ENCODE peak calls at places on chromosomes 2 and 18, in five cellular contexts. D, C, E, T and U are unnamed samples. For H3K36me3, the result is how much of the 10 kb centered on the place peaks cover.

GRCh38 chr2:64842030-64842429 is 147.2 kb upstream of the SLC1A4 start:
- DNase-seq in C (no peak), T (no peak), D (no peak), E (no peak), U (no peak)

GRCh38 chr18:4068552-4069158 is 386.5 kb downstream of the DLGAP1 start:
- DNase-seq in C (peak), D (peak), E (peak), T (peak), U (no peak)

GRCh38 chr2:218168635-218169462 is 2.1 kb upstream of the CXCR1 start:
- DNase-seq in T (no peak), D (peak), E (peak), C (peak), U (peak)

GRCh38 chr2:240205348-240205747 is 64.9 kb upstream of the OTOS start:
- DNase-seq in T (peak), C (no peak), E (peak), D (peak), U (peak)

GRCh38 chr2:44268259-44268649 is 7.0 kb upstream of the SLC3A1 start:
- DNase-seq in T (no peak), E (peak), D (peak), C (no peak), U (no peak)

GRCh38 chr18:34158881-34159690 is 65.6 kb downstream of the NOL4 start:
- DNase-seq in T (no peak), C (peak), D (peak), E (peak), U (peak)

GRCh38 chr2:182110326-182110725 is 124.7 kb downstream of the PPP1R1C start:
- DNase-seq in T (no peak), E (no peak), C (no peak), D (no peak), U (no peak)

GRCh38 chr2:176085861-176086771 is 2.4 kb upstream of the EVX2 start:
- DNase-seq in T (no peak), E (peak), D (peak), C (peak), U (peak)

GRCh38 chr2:5035134-5035533 is 657.0 kb upstream of the SOX11 start:
- DNase-seq in T (no peak), E (no peak), D (no peak), C (no peak), U (no peak)

GRCh38 chr18:42028232-42028832 is 73.3 kb downstream of the PIK3C3 start:
- DNase-seq in D (peak), T (no peak), E (peak), C (peak), U (peak)

GRCh38 chr2:233289590-233290424 is 17.8 kb upstream of the SAG start:
- DNase-seq in T (no peak), D (no peak), C (no peak), E (no peak), U (no peak)

DNA sequence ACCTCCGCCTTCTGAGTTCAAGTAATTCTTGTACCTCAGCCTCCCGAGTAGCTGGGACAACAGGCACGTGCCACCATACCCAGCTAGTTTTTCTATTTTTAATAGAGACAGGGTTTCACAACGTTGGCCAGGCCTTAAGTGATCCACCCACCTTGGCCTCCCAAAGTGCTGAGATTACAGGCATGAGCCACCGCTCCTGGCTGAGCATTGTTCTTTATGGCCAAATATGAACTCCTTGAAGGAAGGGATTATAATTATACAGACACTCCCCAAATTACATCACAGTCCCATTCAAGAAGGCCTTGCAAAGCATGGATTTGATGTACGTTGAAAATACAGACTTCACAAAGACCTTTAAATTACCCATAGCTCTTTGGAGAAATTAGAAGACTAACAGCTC is 381.7 kb downstream of the TXNL1 start:
- DNase-seq in T (no peak), D (no peak), C (no peak), E (no peak), U (no peak)
- H3K4me2 ChIP-seq in T (no peak), D (peak), C (no peak), E (no peak), U (peak)

GRCh38 chr2:196136151-196136550 is 35.2 kb downstream of the STK17B start:
- DNase-seq in T (no peak), C (no peak), D (no peak), E (no peak), U (peak)

GRCh38 chr2:196144513-196145126 is 26.8 kb downstream of the STK17B start:
- DNase-seq in T (no peak), E (no peak), C (no peak), D (no peak), U (no peak)

GRCh38 chr2:196143641-196144236 is 27.6 kb downstream of the STK17B start:
- DNase-seq in E (peak), D (peak), T (no peak), C (no peak), U (peak)

GRCh38 chr2:196137271-196137670 is 34.1 kb downstream of the STK17B start:
- DNase-seq in C (no peak), D (peak), E (peak), T (no peak), U (peak)

GRCh38 chr2:196140213-196140612 is 31.2 kb downstream of the STK17B start:
- DNase-seq in T (no peak), D (no peak), E (no peak), C (no peak), U (peak)
- H3K36me3 ChIP-seq in T (under half), D (under half), E (under half), C (under half), U (half or more)

DNA sequence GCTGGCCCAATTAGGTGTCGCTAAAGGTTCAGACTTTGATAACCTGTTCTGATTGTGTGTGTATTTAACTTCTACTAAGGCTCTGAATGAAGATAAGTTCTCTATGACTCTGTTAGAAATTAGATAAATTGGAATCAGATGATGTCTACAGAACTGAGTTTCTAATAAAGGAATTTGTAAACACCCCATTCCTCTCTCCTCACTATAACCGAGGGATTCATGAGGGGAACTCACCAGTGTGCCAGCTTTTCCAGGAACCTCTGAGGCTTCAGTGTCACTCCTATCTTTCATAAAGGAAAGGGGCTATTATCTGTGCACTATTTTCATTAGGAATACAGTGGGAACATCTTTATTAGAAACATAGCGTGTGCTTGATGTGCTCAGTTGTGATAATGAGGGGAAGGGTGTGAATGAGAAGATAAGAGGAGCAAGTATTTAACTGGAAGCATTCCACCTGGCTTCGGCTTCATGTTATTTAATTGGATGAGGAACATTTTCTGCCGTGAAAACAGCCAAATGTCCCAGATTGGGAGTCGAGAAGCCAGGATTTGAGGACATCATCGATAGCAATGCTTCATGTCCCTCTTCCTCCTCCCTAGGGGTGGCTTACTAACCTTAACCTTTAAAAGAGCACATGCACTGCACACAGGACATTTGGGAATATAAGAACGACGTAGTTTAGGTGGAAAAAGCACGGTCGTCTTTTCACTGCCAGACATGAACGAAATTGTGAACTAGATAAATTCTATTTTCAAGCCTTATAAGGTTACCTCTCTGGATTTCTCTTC is 84.8 kb upstream of the TCF4 start:
- DNase-seq in D (no peak), C (no peak), T (no peak), E (no peak), U (no peak)
- H3K4me3 ChIP-seq in D (no peak), C (no peak), T (no peak), E (no peak), U (no peak)

GRCh38 chr2:38074775-38075435 is 1.0 kb downstream of the CYP1B1 start:
- DNase-seq in D (no peak), E (peak), C (peak), T (no peak), U (peak)
- H3K4me2 ChIP-seq in D (no peak), E (peak), C (peak), T (peak), U (peak)

GRCh38 chr2:229836847-229837246 is 85.0 kb downstream of the TRIP12 start:
- DNase-seq in C (no peak), T (no peak), E (no peak), D (no peak), U (no peak)

GRCh38 chr2:229835601-229836283 is 86.1 kb downstream of the TRIP12 start:
- DNase-seq in D (peak), E (peak), T (no peak), C (no peak), U (no peak)

DNA sequence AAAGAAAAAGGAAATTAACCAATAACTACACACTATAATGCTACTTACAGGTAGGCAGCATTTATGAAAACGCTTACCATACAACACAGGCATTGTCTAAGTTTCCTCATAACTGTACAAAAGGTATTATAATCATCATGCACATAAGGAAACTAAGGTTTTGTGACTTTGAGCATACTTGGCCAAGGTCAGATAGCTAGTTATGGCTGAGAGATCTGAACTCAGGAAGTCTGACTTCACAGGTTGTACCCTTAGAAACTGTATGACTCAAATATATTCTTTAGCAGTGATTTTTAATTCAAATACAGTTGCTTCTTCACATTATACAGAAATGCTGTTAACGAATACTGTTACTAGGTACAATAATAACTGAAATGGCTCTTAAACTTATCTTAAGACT is 89.3 kb downstream of the TRIP12 start:
- DNase-seq in E (no peak), C (no peak), T (no peak), D (no peak), U (no peak)
- H3K36me3 ChIP-seq in E (under half), C (under half), T (under half), D (under half), U (under half)

DNA sequence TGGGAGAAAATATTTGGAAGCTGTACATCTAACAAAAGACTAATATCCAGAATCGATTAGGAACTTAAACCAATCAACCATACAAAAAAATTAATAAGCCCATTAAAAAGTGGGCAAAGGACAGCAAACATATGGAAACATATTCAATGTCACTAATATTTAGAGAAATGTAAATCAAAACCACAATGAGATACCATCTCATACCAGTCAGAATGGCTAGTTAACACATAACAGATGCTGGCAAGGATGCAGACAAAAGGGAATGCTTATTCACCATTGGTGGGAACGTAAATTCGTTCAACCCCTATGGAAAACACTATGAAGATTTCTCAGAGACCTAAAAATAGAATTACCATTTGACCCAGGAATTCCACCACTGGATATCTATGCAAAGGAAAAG is 468.2 kb upstream of the ST6GAL2 start:
- DNase-seq in C (no peak), E (no peak), T (no peak), D (no peak), U (no peak)
- H3K4me3 ChIP-seq in C (no peak), E (no peak), T (no peak), D (no peak), U (no peak)

GRCh38 chr18:58263733-58264469 is 219.9 kb downstream of the NEDD4L start:
- DNase-seq in D (peak), E (no peak), T (no peak), C (no peak), U (no peak)
- H3K4me2 ChIP-seq in D (no peak), E (no peak), T (peak), C (peak), U (peak)

GRCh38 chr2:36476411-36476810 is 120.8 kb downstream of the CRIM1 start:
- DNase-seq in D (no peak), E (no peak), T (no peak), C (no peak), U (no peak)
- H3K36me3 ChIP-seq in D (under half), E (under half), T (under half), C (under half), U (half or more)

GRCh38 chr2:37323176-37323575 is 1.5 kb downstream of the PRKD3 start:
- DNase-seq in D (peak), E (peak), C (no peak), T (no peak), U (no peak)

GRCh38 chr2:37323770-37324535 is 680 bp downstream of the PRKD3 start:
- DNase-seq in E (peak), T (no peak), C (peak), D (peak), U (peak)

GRCh38 chr2:37324536-37324785 is 172 bp downstream of the PRKD3 start:
- DNase-seq in D (peak), C (peak), T (no peak), E (peak), U (no peak)

GRCh38 chr2:37321029-37321682 is 3.5 kb downstream of the PRKD3 start:
- DNase-seq in E (no peak), C (no peak), D (no peak), T (no peak), U (no peak)

DNA sequence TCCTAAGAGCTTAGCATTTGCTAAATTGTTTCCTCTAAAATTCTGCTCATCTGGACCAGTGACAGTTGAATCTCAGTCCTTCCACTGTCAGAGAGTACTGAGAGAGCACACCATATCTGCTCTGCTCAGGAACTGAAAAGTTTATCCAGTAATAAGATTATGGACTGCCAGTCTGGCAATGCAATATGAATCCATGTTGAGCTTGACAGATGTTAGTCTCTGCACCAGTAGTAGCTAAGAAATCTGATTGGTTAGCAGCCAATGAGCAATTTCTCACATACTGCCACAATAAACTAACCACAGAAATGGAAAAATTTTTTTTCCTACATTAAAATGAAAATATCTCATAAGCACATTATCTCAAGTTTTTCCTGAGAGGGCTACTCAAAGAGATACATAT is 2.3 kb downstream of the PRKD3 start:
- DNase-seq in D (peak), E (peak), T (no peak), C (no peak), U (peak)
- H3K4me3 ChIP-seq in D (no peak), E (peak), T (peak), C (no peak), U (peak)